ENCODE peak calls at places on chromosomes 16 and 17, in seven cellular contexts. F is activated CD4-positive, alpha-beta T cell treated with anti-CD3 and anti-CD28 coated beads for 36 hours; D is keratinocyte; I is dorsolateral prefrontal cortex; T is epithelial cell of esophagus; A is NCI-H2081; O is stimulated activated naive CD8-positive, alpha-beta T cell treated with anti-CD3 and anti-CD28 coated beads, Interleukin-15, amount 100 ng/mL, for 72 hours. B is an unnamed sample.

GRCh38 chr17:55564077-55564476 is 52.8 kb upstream of the SMIM36 start:
- DNase-seq in F (no peak), D (no peak), I (no peak), T (no peak), A (no peak), O (no peak), B (no peak)

GRCh38 chr17:50053654-50053960 is 2.3 kb upstream of the ITGA3 start:
- DNase-seq in F (no peak), D (no peak), I (no peak), T (no peak), A (no peak), O (no peak), B (no peak)

GRCh38 chr16:69847643-69848042 is 85.5 kb downstream of the WWP2 start:
- DNase-seq in F (no peak), D (no peak), I (no peak), T (no peak), A (no peak), O (no peak), B (no peak)

GRCh38 chr16:4767872-4768548 is 1.0 kb upstream of the ZNF500 start:
- DNase-seq in F (peak), D (no peak), I (no peak), T (peak), A (no peak), O (no peak), B (peak)

GRCh38 chr17:19714542-19715411 is 1.6 kb downstream of the SLC47A2 start:
- DNase-seq in F (no peak), D (no peak), I (no peak), T (no peak), A (peak), O (no peak), B (peak)

GRCh38 chr16:52528393-52529080 is 18.4 kb downstream of the TOX3 start:
- DNase-seq in F (no peak), D (no peak), I (no peak), T (no peak), A (no peak), O (no peak), B (peak)

GRCh38 chr16:4915226-4915761 is 21.7 kb downstream of the PPL start:
- DNase-seq in F (peak), D (no peak), I (no peak), T (peak), A (no peak), O (no peak), B (no peak)

GRCh38 chr16:26578748-26579147 is 488.0 kb upstream of the C16orf82 start:
- DNase-seq in F (no peak), D (no peak), I (no peak), T (no peak), A (no peak), O (no peak), B (no peak)

GRCh38 chr17:7347630-7348477 is 4.1 kb upstream of the KCTD11 start:
- DNase-seq in F (no peak), D (no peak), I (no peak), T (no peak), A (no peak), O (no peak), B (no peak)

GRCh38 chr17:77404812-77405581 is 264.2 kb downstream of the SEC14L1 start:
- DNase-seq in F (peak), D (no peak), I (peak), T (peak), A (no peak), O (peak), B (peak)